ENCODE peak calls at places on chromosomes 16 and 17, in four cellular contexts. B is T-helper 17 cell; E is stimulated activated CD4-positive, alpha-beta T cell treated with anti-CD3 and anti-CD28 coated beads, Interleukin-2, amount 100 ng/mL, for 48 hours; M is dermis microvascular lymphatic vessel endothelial cell. H is an unnamed sample.

GRCh38 chr17:19369846-19370492 is 7.4 kb upstream of the B9D1 start:
- DNase-seq in M (peak), E (no peak), B (no peak), H (no peak)

GRCh38 chr16:56637814-56638750 is at the start of gene MT1A:
- DNase-seq in M (peak), B (no peak), E (no peak), H (peak)

GRCh38 chr17:8126306-8127066 is 2.6 kb upstream of the HES7 start:
- DNase-seq in B (no peak), M (peak), E (no peak), H (no peak)

GRCh38 chr17:73829676-73830280 is 185.5 kb upstream of the SDK2 start:
- DNase-seq in B (no peak), E (no peak), M (no peak), H (no peak)

GRCh38 chr16:47928008-47928407 is 227.8 kb downstream of the ABCC12 start:
- DNase-seq in E (no peak), B (no peak), M (peak), H (no peak)

GRCh38 chr16:31402687-31403086 is 9.6 kb downstream of the ITGAD start:
- DNase-seq in M (no peak), E (no peak), B (no peak), H (no peak)

GRCh38 chr16:8634991-8635736 is 13.7 kb downstream of the METTL22 start:
- DNase-seq in E (no peak), M (peak), B (no peak), H (no peak)

GRCh38 chr16:49608095-49608494 is 234.5 kb downstream of the C16orf78 start:
- DNase-seq in M (no peak), E (no peak), B (no peak), H (no peak)

GRCh38 chr17:14299261-14300093 is 1.4 kb upstream of the HS3ST3B1 start:
- DNase-seq in M (peak), B (peak), E (no peak), H (peak)

GRCh38 chr17:78374631-78375274 is 3.7 kb upstream of the PGS1 start:
- DNase-seq in E (no peak), B (no peak), M (peak), H (peak)

GRCh38 chr16:25608002-25608401 is 83.8 kb upstream of the HS3ST4 start:
- DNase-seq in B (no peak), M (no peak), E (no peak), H (no peak)

GRCh38 chr16:7334801-7335560 is 2.3 kb downstream of the RBFOX1 start:
- DNase-seq in M (no peak), E (no peak), B (no peak), H (no peak)

GRCh38 chr17:4272213-4272975 is 8.6 kb upstream of the ANKFY1 start:
- DNase-seq in B (no peak), M (no peak), E (no peak), H (no peak)

GRCh38 chr17:56230660-56231059 is 77.4 kb downstream of the ANKFN1 start:
- DNase-seq in M (no peak), E (no peak), B (no peak), H (peak)

GRCh38 chr16:79164378-79164720 is 436.2 kb downstream of the MAF start:
- DNase-seq in B (no peak), M (no peak), E (no peak), H (no peak)

GRCh38 chr16:83336630-83337029 is 471.1 kb upstream of the HSBP1 start:
- DNase-seq in E (no peak), M (peak), B (no peak), H (peak)

GRCh38 chr17:72414967-72415853 is 294.4 kb downstream of the SOX9 start:
- DNase-seq in E (no peak), M (no peak), B (no peak), H (no peak)

GRCh38 chr16:83781-84615 is 6.0 kb downstream of the MPG start:
- DNase-seq in B (no peak), M (peak), E (no peak), H (no peak)

GRCh38 chr17:42908872-42909700 is 8.5 kb downstream of the G6PC1 start:
- DNase-seq in B (no peak), M (no peak), E (no peak), H (no peak)

GRCh38 chr17:59650642-59651041 is 30.9 kb downstream of the CLTC start:
- DNase-seq in B (no peak), E (no peak), M (no peak), H (no peak)

GRCh38 chr16:29231231-29231630 is 175.3 kb downstream of the NPIPB11 start:
- DNase-seq in B (no peak), M (no peak), E (no peak), H (no peak)

GRCh38 chr16:47778106-47778803 is 317.1 kb downstream of the PHKB start:
- DNase-seq in M (no peak), E (no peak), B (no peak), H (no peak)

GRCh38 chr16:89721644-89722391 is 481 bp downstream of the ZNF276 start:
- DNase-seq in B (peak), M (peak), E (peak), H (peak)

GRCh38 chr17:67982686-67983085 is 13.6 kb downstream of the C17orf58 start:
- DNase-seq in E (no peak), M (no peak), B (no peak), H (no peak)

H was measured in fibroblast of gingiva.